ENCODE peak calls at places on chromosomes 1 and 21, in eight cellular contexts. F is T-helper 1 cell, R is ACHN, I is KG1, E is sciatic nerve, D is psoas muscle, K is T-cell, T is A549. N is an unnamed sample.

GRCh38 chr1:94481473-94481933 is 60.1 kb downstream of the F3 start:
- DNase-seq in D (peak; percentile 36), E (no peak), F (peak; percentile 12), I (peak; percentile 61), R (peak; percentile 63), K (peak; percentile 17), T (peak; percentile 66), N (peak; percentile 43)

GRCh38 chr1:31822766-31823165 is 6.9 kb upstream of the SPOCD1 start:
- DNase-seq in F (no peak), E (no peak), K (no peak), R (no peak), T (no peak), D (no peak), I (no peak), N (no peak)

GRCh38 chr1:24735619-24736375 is 9.4 kb upstream of the CLIC4 start:
- DNase-seq in K (no peak), I (no peak), R (no peak), D (no peak), T (no peak), F (no peak), E (peak; percentile 42), N (peak; percentile 52)

GRCh38 chr1:90558126-90558525 is 159.0 kb downstream of the BARHL2 start:
- DNase-seq in I (no peak), D (no peak), K (no peak), R (no peak), F (no peak), T (no peak), E (no peak), N (no peak)

GRCh38 chr1:209485167-209485566 is 98.3 kb upstream of the CAMK1G start:
- DNase-seq in T (peak; percentile 2), K (no peak), I (no peak), R (no peak), F (no peak), D (no peak), E (no peak), N (no peak)

GRCh38 chr1:175493999-175494336 is 249.4 kb downstream of the TNR start:
- DNase-seq in T (no peak), D (no peak), F (no peak), R (no peak), I (no peak), E (no peak), K (no peak), N (no peak)

GRCh38 chr1:231808990-231809389 is 182.4 kb downstream of the DISC1 start:
- DNase-seq in K (no peak), D (no peak), R (no peak), E (no peak), I (no peak), T (no peak), F (no peak), N (no peak)

GRCh38 chr1:196466656-196467055 is 141.6 kb downstream of the KCNT2 start:
- DNase-seq in K (no peak), E (no peak), D (no peak), R (peak; percentile 92), F (no peak), T (no peak), I (no peak), N (no peak)

GRCh38 chr1:223741861-223742260 is 29.5 kb downstream of the CAPN2 start:
- DNase-seq in E (no peak), D (no peak), F (no peak), R (peak; percentile 38), I (no peak), T (no peak), K (no peak), N (no peak)

GRCh38 chr1:230641900-230642262 is 400 bp upstream of the COG2 start:
- DNase-seq in D (no peak), R (no peak), I (no peak), E (peak; percentile 62), F (no peak), T (no peak), K (no peak), N (no peak)

GRCh38 chr21:37904879-37905278 is 11.4 kb downstream of the KCNJ6 start:
- DNase-seq in K (no peak), D (no peak), T (no peak), I (no peak), F (no peak), R (no peak), E (no peak), N (no peak)

GRCh38 chr1:45266151-45266801 is 59.9 kb upstream of the ZSWIM5 start:
- DNase-seq in R (no peak), D (no peak), T (peak; percentile 73), E (peak; percentile 76), I (no peak), F (no peak), K (no peak), N (peak; percentile 71)

GRCh38 chr1:66505671-66506392 is 28.1 kb upstream of the SGIP1 start:
- DNase-seq in T (no peak), K (no peak), D (no peak), R (peak; percentile 84), E (no peak), I (no peak), F (no peak), N (peak; percentile 24)

GRCh38 chr1:31734582-31735107 is 29.5 kb downstream of the ADGRB2 start:
- DNase-seq in K (no peak), I (no peak), T (no peak), D (no peak), R (no peak), F (no peak), E (no peak), N (no peak)

GRCh38 chr1:192801451-192801850 is 7.4 kb upstream of the RGS2 start:
- DNase-seq in R (no peak), T (no peak), E (no peak), F (no peak), K (no peak), I (no peak), D (no peak), N (no peak)

GRCh38 chr1:115838805-115839705 is 1.9 kb downstream of the NHLH2 start:
- DNase-seq in F (no peak), D (peak; percentile 56), I (no peak), K (no peak), E (no peak), T (no peak), R (peak; percentile 5), N (peak; percentile 44)

GRCh38 chr1:100719490-100719889 is at the start of gene VCAM1:
- DNase-seq in D (no peak), F (no peak), K (no peak), I (no peak), R (peak; percentile 52), T (no peak), E (no peak), N (no peak)

GRCh38 chr1:160954158-160955104 is at the start of gene ITLN2:
- DNase-seq in F (no peak), T (peak; percentile 69), D (no peak), R (peak; percentile 66), E (peak; percentile 39), K (peak; percentile 35), I (peak; percentile 23), N (no peak)

GRCh38 chr1:200896571-200897187 is 2.0 kb downstream of the INAVA start:
- DNase-seq in T (peak; percentile 98), K (no peak), E (no peak), F (no peak), R (peak; percentile 94), D (no peak), I (no peak), N (peak; percentile 43)

GRCh38 chr21:38751379-38752050 is 54.2 kb upstream of the ETS2 start:
- DNase-seq in R (no peak), E (peak; percentile 82), K (no peak), T (no peak), F (no peak), I (no peak), D (peak; percentile 65), N (peak; percentile 90)

GRCh38 chr1:167644551-167644950 is 14.5 kb downstream of the RCSD1 start:
- DNase-seq in F (no peak), I (no peak), E (no peak), D (no peak), R (no peak), K (no peak), T (no peak), N (no peak)

GRCh38 chr1:229087906-229088305 is 183.0 kb upstream of the RAB4A start:
- DNase-seq in I (no peak), D (no peak), F (no peak), R (no peak), E (no peak), T (no peak), K (no peak), N (no peak)

GRCh38 chr21:29943885-29944284 is 4.1 kb upstream of the GRIK1 start:
- DNase-seq in F (no peak), R (no peak), K (no peak), E (no peak), D (no peak), T (no peak), I (no peak), N (no peak)

GRCh38 chr1:10692401-10693021 is 103.9 kb downstream of the CASZ1 start:
- DNase-seq in K (peak; percentile 48), D (no peak), T (peak; percentile 52), F (peak; percentile 52), E (no peak), R (peak; percentile 40), I (peak; percentile 3), N (no peak)

GRCh38 chr21:29335720-29336119 is 37.0 kb downstream of the BACH1 start:
- DNase-seq in F (no peak), I (no peak), D (no peak), R (no peak), T (no peak), E (no peak), K (no peak), N (no peak)

GRCh38 chr1:30706528-30706927 is 16.9 kb downstream of the MATN1 start:
- DNase-seq in I (no peak), T (no peak), K (no peak), E (no peak), D (peak; percentile 80), F (no peak), R (no peak), N (peak; percentile 68)

GRCh38 chr1:56424744-56425493 is 154.4 kb downstream of the PLPP3 start:
- DNase-seq in T (peak; percentile 29), K (no peak), D (peak; percentile 92), E (no peak), F (no peak), R (peak; percentile 56), I (no peak), N (peak; percentile 69)

GRCh38 chr1:38394303-38394702 is 347.7 kb upstream of the POU3F1 start:
- DNase-seq in K (no peak), D (no peak), I (no peak), F (no peak), T (no peak), E (no peak), R (no peak), N (no peak)

GRCh38 chr1:200206340-200206739 is 178.8 kb downstream of the NR5A2 start:
- DNase-seq in E (no peak), T (peak; percentile 39), I (no peak), F (no peak), K (no peak), D (no peak), R (peak; percentile 44), N (no peak)

GRCh38 chr1:1631793-1632420 is at the start of gene MMP23B:
- DNase-seq in I (no peak), D (peak; percentile 55), K (no peak), F (no peak), R (no peak), E (no peak), T (no peak), N (peak; percentile 78)

GRCh38 chr1:98045211-98046030 is 124.6 kb upstream of the DPYD start:
- DNase-seq in R (peak; percentile 27), F (no peak), D (peak; percentile 39), I (no peak), K (no peak), T (peak; percentile 81), E (peak; percentile 46), N (no peak)

GRCh38 chr21:35705888-35706287 is 354.4 kb downstream of the SETD4 start:
- DNase-seq in K (no peak), T (no peak), D (no peak), E (no peak), R (no peak), I (no peak), F (no peak), N (no peak)

GRCh38 chr1:19445417-19446342 is 39.7 kb downstream of the CAPZB start:
- DNase-seq in K (no peak), F (no peak), E (no peak), R (peak; percentile 48), I (no peak), T (peak; percentile 42), D (peak; percentile 66), N (no peak)

GRCh38 chr1:62398377-62398776 is 38.5 kb upstream of the USP1 start:
- DNase-seq in T (no peak), R (no peak), E (no peak), F (no peak), K (no peak), I (no peak), D (no peak), N (no peak)